ENCODE peak calls at places on chromosomes 16 and 17, in five cellular contexts. J, N, Q, Z and S are unnamed samples. For H3K9me3, the result is how much of the 10 kb centered on the place peaks cover.

GRCh38 chr16:70410736-70411135 is 28.2 kb downstream of the ST3GAL2 start:
- DNase-seq in J (no peak), N (peak), Q (no peak), Z (no peak), S (no peak)

GRCh38 chr16:12539185-12539929 is 264.3 kb downstream of the CPPED1 start:
- DNase-seq in J (no peak), N (no peak), Q (peak), Z (no peak), S (no peak)

GRCh38 chr16:1950047-1950446 is 4.4 kb downstream of the RPL3L start:
- DNase-seq in J (no peak), N (no peak), Q (peak), Z (no peak), S (no peak)

GRCh38 chr16:30482366-30482765 is 9.8 kb downstream of the ITGAL start:
- DNase-seq in J (no peak), N (no peak), Q (peak), Z (no peak), S (no peak)

GRCh38 chr16:67438098-67438791 is 7.3 kb downstream of the HSD11B2 start:
- DNase-seq in J (no peak), N (no peak), Q (no peak), Z (no peak), S (no peak)

GRCh38 chr16:89629827-89630610 is 16.6 kb downstream of the DPEP1 start:
- DNase-seq in J (no peak), N (no peak), Q (no peak), Z (no peak), S (no peak)

GRCh38 chr17:28643979-28644781 is 778 bp downstream of the BLTP2 start:
- DNase-seq in J (no peak), N (peak), Q (peak), Z (no peak), S (no peak)

GRCh38 chr17:44921122-44921882 is 6.0 kb upstream of the GFAP start:
- DNase-seq in J (no peak), N (no peak), Q (no peak), Z (no peak), S (no peak)

GRCh38 chr17:37131064-37131463 is 182.3 kb downstream of the AATF start:
- DNase-seq in J (no peak), N (no peak), Q (no peak), Z (no peak), S (no peak)

GRCh38 chr17:28737770-28738679 is 5.8 kb upstream of the TRAF4 start:
- DNase-seq in J (no peak), N (no peak), Q (no peak), Z (peak), S (no peak)

GRCh38 chr17:78384479-78385175 is 6.2 kb downstream of the PGS1 start:
- DNase-seq in J (no peak), N (no peak), Q (no peak), Z (no peak), S (no peak)

DNA sequence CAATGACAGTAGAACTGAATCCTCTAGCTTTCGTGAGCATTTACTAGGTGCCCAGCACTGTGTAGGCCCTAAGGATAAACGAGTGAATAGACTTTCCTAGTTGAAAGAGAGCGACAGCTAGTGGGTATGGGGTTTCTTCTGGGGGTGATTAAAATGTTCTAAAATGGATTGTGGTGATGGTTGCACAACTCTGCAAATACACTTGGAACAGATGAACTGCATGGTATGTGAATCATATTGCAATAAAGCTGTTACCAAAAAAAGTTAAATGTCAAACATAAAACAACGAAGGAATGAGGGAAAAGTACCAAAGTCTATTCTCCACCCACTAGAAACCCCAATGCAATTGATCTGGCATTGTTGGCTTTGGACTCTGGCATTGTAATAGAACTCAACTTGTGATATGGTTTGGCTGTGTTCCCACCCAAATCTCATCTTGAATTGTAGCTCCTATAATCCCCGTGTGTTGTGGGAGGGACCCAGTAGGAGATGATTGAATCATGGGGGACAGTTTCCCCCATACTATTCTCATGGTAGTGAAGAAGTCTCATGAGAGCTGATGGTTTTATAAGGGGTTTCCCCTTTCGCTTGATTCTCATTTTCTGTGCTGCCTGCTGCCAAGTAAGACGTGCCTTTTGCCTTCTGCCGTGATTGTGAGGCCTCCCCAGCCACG is 70.5 kb downstream of the MARF1 start:
- DNase-seq in J (no peak), N (no peak), Q (peak), Z (no peak), S (no peak)
- H3K9me3 ChIP-seq in J (under half), N (under half), Q (under half), Z (under half), S (under half)

DNA sequence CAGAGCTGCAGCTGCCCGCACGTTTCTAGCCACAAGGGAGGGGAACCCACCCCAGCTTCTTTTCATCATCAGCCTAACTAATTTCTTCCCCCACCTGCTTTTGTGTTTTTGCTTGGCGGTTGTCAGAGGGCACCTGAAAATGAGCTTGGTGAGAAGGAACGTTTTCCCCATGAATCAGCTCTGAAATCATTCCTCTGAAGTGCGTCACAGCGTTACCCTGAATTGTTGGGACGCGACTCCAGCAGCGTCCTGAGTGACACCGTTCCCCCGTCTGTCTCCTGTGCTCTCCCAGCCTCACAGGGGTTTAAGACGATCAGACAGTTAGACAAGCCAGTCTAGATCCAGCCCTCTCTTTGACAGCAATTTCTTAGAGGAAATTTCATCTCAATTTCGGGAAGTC is 722.9 kb upstream of the EEF2KMT start:
- DNase-seq in J (no peak), N (no peak), Q (no peak), Z (no peak), S (no peak)
- H3K9me3 ChIP-seq in J (under half), N (under half), Q (under half), Z (under half), S (under half)

GRCh38 chr17:21140911-21141310 is 14.1 kb downstream of the DHRS7B start:
- DNase-seq in J (no peak), N (no peak), Q (no peak), Z (no peak), S (no peak)

GRCh38 chr17:21149626-21150025 is 22.9 kb downstream of the DHRS7B start:
- DNase-seq in J (no peak), N (no peak), Q (no peak), Z (no peak), S (no peak)

GRCh38 chr17:21143695-21144094 is 16.9 kb downstream of the DHRS7B start:
- DNase-seq in J (no peak), N (no peak), Q (no peak), Z (no peak), S (no peak)

GRCh38 chr17:21146362-21147021 is 19.7 kb downstream of the DHRS7B start:
- DNase-seq in J (no peak), N (no peak), Q (no peak), Z (no peak), S (no peak)
- H3K9me3 ChIP-seq in J (under half), N (under half), Q (under half), Z (under half), S (under half)

GRCh38 chr17:76345377-76345945 is 8.3 kb downstream of the PRPSAP1 start:
- DNase-seq in J (no peak), N (no peak), Q (peak), Z (no peak), S (no peak)
- H3K9me3 ChIP-seq in J (under half), N (under half), Q (under half), Z (under half), S (under half)

GRCh38 chr16:61460020-61460419 is 576.2 kb downstream of the CDH8 start:
- DNase-seq in J (no peak), N (no peak), Q (no peak), Z (no peak), S (no peak)
- H3K9me3 ChIP-seq in J (under half), N (under half), Q (under half), Z (under half), S (under half)

DNA sequence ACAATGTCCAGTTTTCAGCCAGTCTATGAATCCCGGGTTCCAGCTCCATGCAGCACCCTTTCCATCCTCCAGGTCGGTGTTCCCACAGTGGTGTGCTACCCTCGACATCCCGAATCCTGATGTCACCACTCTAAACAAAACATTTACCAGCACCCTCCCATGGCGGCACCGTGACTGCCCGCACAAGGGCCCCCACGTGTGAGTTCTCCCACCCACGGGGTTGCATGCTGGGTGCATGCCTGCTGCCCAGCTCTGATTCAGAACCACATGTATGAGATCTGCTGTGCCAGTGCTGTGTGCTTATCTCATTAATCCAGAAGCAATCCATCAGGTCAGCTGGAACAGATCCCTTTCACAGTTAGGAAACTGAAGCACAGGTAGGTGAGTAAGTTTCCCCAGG is 57.4 kb downstream of the C16orf78 start:
- DNase-seq in J (no peak), N (no peak), Q (no peak), Z (peak), S (no peak)
- H3K9me3 ChIP-seq in J (under half), N (under half), Q (under half), Z (under half), S (under half)

GRCh38 chr16:64589836-64590235 is 532.0 kb downstream of the CDH11 start:
- DNase-seq in J (no peak), N (no peak), Q (peak), Z (no peak), S (no peak)

GRCh38 chr16:64586756-64587155 is 535.1 kb downstream of the CDH11 start:
- DNase-seq in J (no peak), N (no peak), Q (no peak), Z (no peak), S (no peak)

GRCh38 chr16:64585367-64585766 is 536.5 kb downstream of the CDH11 start:
- DNase-seq in J (no peak), N (no peak), Q (no peak), Z (no peak), S (no peak)

GRCh38 chr16:64596196-64596595 is 525.7 kb downstream of the CDH11 start:
- DNase-seq in J (no peak), N (no peak), Q (no peak), Z (no peak), S (no peak)

GRCh38 chr16:64590516-64590915 is 531.3 kb downstream of the CDH11 start:
- DNase-seq in J (no peak), N (no peak), Q (peak), Z (no peak), S (no peak)
- H3K9me3 ChIP-seq in J (under half), N (under half), Q (under half), Z (under half), S (under half)

GRCh38 chr16:35308674-35309073 is 1849.3 kb downstream of the TP53TG3F start:
- DNase-seq in J (no peak), N (no peak), Q (no peak), Z (no peak), S (no peak)

GRCh38 chr16:35310999-35311398 is 1851.6 kb downstream of the TP53TG3F start:
- DNase-seq in J (no peak), N (no peak), Q (no peak), Z (peak), S (no peak)

GRCh38 chr16:35306915-35307314 is 1847.5 kb downstream of the TP53TG3F start:
- DNase-seq in J (no peak), N (no peak), Q (no peak), Z (no peak), S (no peak)

GRCh38 chr16:35314298-35314697 is 1854.9 kb downstream of the TP53TG3F start:
- DNase-seq in J (no peak), N (no peak), Q (no peak), Z (no peak), S (no peak)

DNA sequence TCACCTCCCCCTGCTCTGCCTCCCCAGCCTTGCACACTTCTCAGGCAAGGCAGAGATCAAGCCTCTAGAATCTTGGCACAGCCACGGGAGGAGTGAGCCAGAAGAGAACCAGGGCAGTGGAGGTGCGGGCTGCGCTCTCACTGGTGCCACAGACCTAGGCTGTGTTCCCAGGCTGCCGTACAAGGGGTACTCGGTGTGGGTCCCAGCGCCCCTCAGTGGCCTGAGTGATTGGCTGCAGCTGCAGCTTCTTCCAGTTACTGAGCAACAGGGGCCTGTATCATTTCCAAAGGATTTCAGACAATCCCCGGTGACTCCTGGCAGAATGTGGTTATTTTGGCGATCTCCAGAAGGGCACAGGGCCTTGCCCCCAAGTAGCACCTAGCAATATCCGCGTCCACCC is 1852.1 kb downstream of the TP53TG3F start:
- DNase-seq in J (no peak), N (no peak), Q (no peak), Z (peak), S (no peak)
- H3K9me3 ChIP-seq in J (under half), N (under half), Q (under half), Z (under half), S (under half)

GRCh38 chr16:320206-320605 is 32.3 kb downstream of the AXIN1 start:
- DNase-seq in J (no peak), N (no peak), Q (no peak), Z (no peak), S (no peak)
- H3K9me3 ChIP-seq in J (under half), N (under half), Q (under half), Z (under half), S (under half)

GRCh38 chr16:48311242-48311641 is 63.9 kb upstream of the ABCC11 start:
- DNase-seq in J (no peak), N (no peak), Q (peak), Z (no peak), S (no peak)
- H3K9me3 ChIP-seq in J (under half), N (under half), Q (under half), Z (under half), S (under half)